ENCODE peak calls at places on chromosome 3, in four cellular contexts. One of them, this sample, is unnamed.

GRCh38 chr3:17035033-17035432 is 150.3 kb downstream of the PLCL2 start:
- DNase-seq in heart left ventricle: no peak
- DNase-seq in Peyer's patch: no peak
- DNase-seq in DND-41: no peak
- DNase-seq in this sample: no peak

GRCh38 chr3:197874064-197874463 is 75.9 kb upstream of the RPL35A start:
- DNase-seq in heart left ventricle: no peak
- DNase-seq in Peyer's patch: no peak
- DNase-seq in DND-41: no peak
- DNase-seq in this sample: no peak

GRCh38 chr3:139611540-139611939 is 66.2 kb downstream of the NMNAT3 start:
- DNase-seq in Peyer's patch: no peak
- DNase-seq in DND-41: no peak
- DNase-seq in heart left ventricle: no peak
- DNase-seq in this sample: no peak

GRCh38 chr3:185929192-185930151 is 8.3 kb downstream of the TRA2B start:
- DNase-seq in DND-41: no peak
- DNase-seq in heart left ventricle: no peak
- DNase-seq in Peyer's patch: no peak
- DNase-seq in this sample: no peak

GRCh38 chr3:184592411-184593200 is 31.0 kb downstream of the EPHB3 start:
- DNase-seq in heart left ventricle: peak; percentile 62
- DNase-seq in DND-41: no peak
- DNase-seq in Peyer's patch: no peak
- DNase-seq in this sample: no peak

GRCh38 chr3:122676759-122677158 is 3.9 kb upstream of the PARP14 start:
- DNase-seq in Peyer's patch: no peak
- DNase-seq in DND-41: no peak
- DNase-seq in heart left ventricle: no peak
- DNase-seq in this sample: no peak

GRCh38 chr3:73009008-73009407 is 12.4 kb downstream of the PPP4R2 start:
- DNase-seq in DND-41: no peak
- DNase-seq in heart left ventricle: no peak
- DNase-seq in Peyer's patch: no peak
- DNase-seq in this sample: no peak

GRCh38 chr3:136954246-136954645 is 3.5 kb upstream of the IL20RB start:
- DNase-seq in Peyer's patch: no peak
- DNase-seq in DND-41: no peak
- DNase-seq in heart left ventricle: no peak
- DNase-seq in this sample: no peak

GRCh38 chr3:151087648-151088047 is 2.2 kb downstream of the MED12L start:
- DNase-seq in DND-41: no peak
- DNase-seq in Peyer's patch: no peak
- DNase-seq in heart left ventricle: no peak
- DNase-seq in this sample: no peak

GRCh38 chr3:9820944-9821343 is 10.9 kb downstream of the TTLL3 start:
- DNase-seq in DND-41: no peak
- DNase-seq in Peyer's patch: no peak
- DNase-seq in heart left ventricle: no peak
- DNase-seq in this sample: no peak

DNA sequence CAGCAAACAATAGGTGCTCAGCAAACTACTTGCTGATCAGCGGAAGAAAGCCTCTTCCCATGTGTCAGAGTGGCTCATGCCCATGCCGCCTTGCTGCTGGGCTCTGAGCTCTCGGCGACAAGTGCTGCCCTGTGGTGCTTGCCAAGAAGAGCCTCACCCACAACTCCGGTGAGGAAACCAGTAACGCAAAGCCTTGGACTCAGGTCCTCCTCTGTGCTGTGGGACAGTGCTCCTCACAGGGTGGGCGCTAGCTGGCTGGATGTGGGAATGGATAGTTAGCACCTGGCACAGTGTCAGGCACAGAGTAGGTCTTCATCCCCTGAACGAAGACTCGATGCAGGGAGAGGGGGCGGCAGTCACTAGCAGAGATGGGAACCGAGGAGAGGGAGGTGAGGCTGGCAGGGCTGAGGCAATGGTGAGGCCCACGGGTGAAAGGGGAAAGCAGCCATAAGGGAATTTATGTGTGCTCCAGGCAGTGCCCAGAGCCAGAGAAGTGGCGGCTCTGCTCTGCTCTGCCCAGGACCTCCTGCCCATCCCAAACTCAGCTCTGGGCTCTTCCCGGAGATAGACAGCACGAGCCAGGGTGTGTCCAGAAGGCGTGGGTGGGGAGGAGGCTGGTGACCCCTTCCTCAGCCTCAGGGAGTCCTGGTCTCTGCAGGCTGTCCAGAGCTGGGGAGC is 55.7 kb downstream of the IQSEC1 start:
- DNase-seq in Peyer's patch: no peak
- DNase-seq in heart left ventricle: no peak
- DNase-seq in DND-41: no peak
- DNase-seq in this sample: no peak
- H3K4me1 ChIP-seq in Peyer's patch: peaks cover 44% of the 10 kb centered on the region
- H3K4me1 ChIP-seq in heart left ventricle: peaks cover 82% of the 10 kb centered on the region
- H3K4me1 ChIP-seq in DND-41: peaks cover 68% of the 10 kb centered on the region
- H3K4me1 ChIP-seq in this sample: peaks cover 27% of the 10 kb centered on the region

GRCh38 chr3:2623463-2623862 is 486.7 kb downstream of the IL5RA start:
- DNase-seq in DND-41: no peak
- DNase-seq in heart left ventricle: no peak
- DNase-seq in Peyer's patch: no peak
- DNase-seq in this sample: no peak
- H3K27ac ChIP-seq in DND-41: no peak overlapping the region
- H3K27ac ChIP-seq in heart left ventricle: no peak overlapping the region
- H3K27ac ChIP-seq in Peyer's patch: no peak overlapping the region
- H3K27ac ChIP-seq in this sample: no peak overlapping the region

DNA sequence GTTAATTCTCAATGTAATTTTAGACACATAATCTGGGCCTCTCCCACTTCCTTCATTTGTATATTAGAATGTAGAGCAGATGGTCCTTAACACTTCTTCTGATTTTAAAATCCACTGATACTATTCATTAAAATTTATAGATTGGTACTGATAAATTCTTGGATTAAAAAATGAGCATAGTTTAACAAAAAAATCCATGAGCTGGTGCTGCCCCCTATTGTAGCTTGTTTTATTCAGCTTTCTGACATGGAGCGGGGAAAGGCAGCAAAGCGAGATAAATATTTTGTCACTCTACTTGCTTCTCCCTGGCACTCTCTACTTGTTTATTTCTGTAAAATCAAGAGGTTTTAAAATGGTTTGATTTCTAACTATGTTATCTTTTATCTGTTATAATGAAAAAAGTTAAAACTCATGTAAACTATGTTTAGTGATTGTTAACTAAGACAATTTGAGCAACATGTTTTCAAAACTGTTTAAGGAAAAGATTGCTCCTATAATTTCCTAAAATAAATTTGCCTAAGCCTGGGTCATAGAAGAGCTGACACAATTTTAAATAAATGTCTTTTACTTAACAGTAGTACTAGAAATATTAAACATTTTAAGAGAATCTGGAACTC is 26.5 kb upstream of the PLOD2 start:
- DNase-seq in DND-41: no peak
- DNase-seq in heart left ventricle: no peak
- DNase-seq in Peyer's patch: no peak
- DNase-seq in this sample: no peak
- TF ChIP-seq CTCF in DND-41: peak; percentile 47
- TF ChIP-seq CTCF in heart left ventricle: peak; percentile 72
- TF ChIP-seq CTCF in Peyer's patch: peak; percentile 56
- TF ChIP-seq CTCF in this sample: peak; percentile 44

GRCh38 chr3:143526016-143526540 is 322.2 kb downstream of the SLC9A9 start:
- DNase-seq in DND-41: peak; percentile 48
- DNase-seq in heart left ventricle: no peak
- DNase-seq in Peyer's patch: no peak
- DNase-seq in this sample: no peak
- H3K4me1 ChIP-seq in DND-41: peaks cover 99% of the 10 kb centered on the region
- H3K4me1 ChIP-seq in heart left ventricle: peaks cover 9% of the 10 kb centered on the region
- H3K4me1 ChIP-seq in Peyer's patch: no peaks in the 10 kb centered on the region
- H3K4me1 ChIP-seq in this sample: no peaks in the 10 kb centered on the region